ENCODE peak calls at places on chromosomes 11 and 22, in seven cellular contexts. A is A549, M is SJSA1, U is NT2/D1, W is HFF-Myc, K is dorsolateral prefrontal cortex, P is ovary. V is an unnamed sample.

GRCh38 chr22:25085930-25086901 is 113.4 kb upstream of the CRYBB3 start:
- DNase-seq in A (peak), K (no peak), M (no peak), W (no peak), U (no peak), P (peak), V (peak)

GRCh38 chr11:128324531-128325141 is 262.7 kb downstream of the ETS1 start:
- DNase-seq in A (no peak), P (no peak), U (no peak), M (no peak), W (no peak), K (no peak), V (peak)

GRCh38 chr11:130827697-130828377 is 88.4 kb downstream of the SNX19 start:
- DNase-seq in K (no peak), P (peak), W (peak), U (peak), A (peak), M (peak), V (no peak)

GRCh38 chr11:19110290-19110689 is 6.7 kb upstream of the ZDHHC13 start:
- DNase-seq in U (no peak), K (no peak), W (no peak), A (no peak), P (no peak), M (no peak), V (no peak)

GRCh38 chr11:8872017-8872416 is 39.0 kb upstream of the AKIP1 start:
- DNase-seq in W (no peak), U (no peak), P (peak), K (no peak), M (no peak), A (no peak), V (no peak)

GRCh38 chr11:8810331-8811301 is 100.4 kb upstream of the AKIP1 start:
- DNase-seq in A (no peak), K (peak), M (peak), U (no peak), P (peak), W (no peak), V (no peak)

GRCh38 chr11:124394408-124394807 is 4.4 kb downstream of the OR8B3 start:
- DNase-seq in U (no peak), M (no peak), A (peak), W (no peak), P (no peak), K (no peak), V (no peak)

GRCh38 chr22:28736296-28737155 is 5.1 kb downstream of the CHEK2 start:
- DNase-seq in A (no peak), W (no peak), P (no peak), K (no peak), U (peak), M (no peak), V (no peak)

GRCh38 chr22:29037340-29037932 is 24.2 kb downstream of the C22orf31 start:
- DNase-seq in U (no peak), K (no peak), W (no peak), M (no peak), A (no peak), P (no peak), V (no peak)

GRCh38 chr11:117199061-117199915 is at the start of gene TAGLN:
- DNase-seq in M (peak), W (no peak), K (no peak), P (peak), U (peak), A (peak), V (no peak)

DNA sequence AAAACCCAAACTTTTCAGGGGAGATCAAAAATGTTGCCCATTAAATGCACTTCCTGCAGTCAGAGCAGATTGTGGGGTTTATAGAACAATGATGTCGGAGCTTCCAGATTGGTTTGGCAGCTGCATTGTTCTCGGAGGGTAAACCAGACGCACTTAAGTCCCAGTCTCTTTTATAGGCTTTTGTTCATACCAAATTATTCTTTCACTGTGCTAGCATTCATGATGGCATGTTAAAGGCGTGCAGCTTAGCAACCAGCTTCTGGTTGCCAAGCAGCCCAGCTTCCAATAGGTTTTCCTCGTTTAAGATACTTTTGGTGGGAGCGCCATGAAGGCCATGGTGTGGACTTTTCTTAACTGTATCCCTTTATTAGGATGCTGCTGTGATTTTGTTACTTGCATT is 40.9 kb downstream of the ZC3H12C start:
- DNase-seq in U (no peak), M (no peak), W (no peak), A (no peak), K (no peak), P (no peak), V (no peak)
- H3K4me3 ChIP-seq in U (no peak), M (no peak), W (no peak), A (no peak), K (no peak), P (no peak), V (no peak)

DNA sequence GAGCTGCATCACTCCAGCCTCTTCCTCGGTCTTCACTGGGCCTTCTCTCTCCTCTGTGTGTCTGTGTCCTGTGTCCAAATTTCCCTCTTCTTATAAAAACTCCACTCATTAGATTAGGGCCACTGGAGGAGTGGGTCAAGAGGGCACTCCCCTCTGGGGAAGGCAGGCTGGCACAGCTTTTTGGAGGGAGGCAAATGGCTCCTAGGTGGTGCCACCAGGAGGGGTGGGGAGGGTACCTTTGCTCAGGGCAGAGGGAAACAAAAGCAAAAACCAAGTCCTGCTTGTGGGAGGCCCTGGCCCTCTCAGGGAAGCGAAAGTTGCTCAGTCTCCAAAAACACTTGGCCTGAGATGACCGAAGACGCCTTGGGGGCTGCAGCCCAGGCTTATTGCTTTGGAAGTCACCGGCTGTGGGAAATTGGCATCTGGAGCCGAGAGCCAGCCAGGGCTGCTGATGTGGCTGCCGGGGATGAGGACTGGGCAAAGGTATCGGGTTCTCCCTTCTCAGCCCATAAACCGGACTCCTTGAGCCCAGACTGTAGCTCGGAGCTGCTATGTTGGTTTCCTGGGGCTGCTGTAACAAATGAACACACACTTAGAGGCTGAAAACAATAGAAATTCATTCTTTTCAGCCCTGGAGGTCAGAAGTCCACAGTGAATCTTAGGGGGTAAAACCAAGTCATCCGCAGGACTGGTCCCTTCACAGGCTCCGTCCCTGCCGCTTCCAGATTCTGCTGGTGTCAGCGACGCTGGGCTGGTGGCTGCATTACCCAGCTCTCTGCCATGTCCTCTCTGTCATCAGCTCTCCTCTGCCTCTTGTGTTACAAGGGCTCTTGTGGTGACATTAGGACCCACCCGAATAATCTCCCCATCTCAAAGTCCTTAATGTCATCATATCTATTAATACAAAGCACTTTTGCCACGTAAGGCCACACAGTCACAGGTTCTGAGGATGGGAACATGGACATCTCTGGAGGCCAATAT is 48.0 kb upstream of the ANO1 start:
- DNase-seq in W (no peak), K (no peak), P (no peak), A (no peak), M (no peak), U (no peak), V (no peak)
- H3K4me3 ChIP-seq in W (no peak), K (no peak), P (no peak), A (no peak), M (no peak), U (no peak), V (no peak)

GRCh38 chr11:72585762-72586590 is 88.2 kb downstream of the PDE2A start:
- DNase-seq in M (peak), A (peak), K (peak), P (peak), U (peak), W (peak), V (peak)

GRCh38 chr11:72584933-72585597 is 89.2 kb downstream of the PDE2A start:
- DNase-seq in U (no peak), W (no peak), K (no peak), A (no peak), M (no peak), P (no peak), V (no peak)

GRCh38 chr11:72583616-72584292 is 90.5 kb downstream of the PDE2A start:
- DNase-seq in U (no peak), P (peak), M (no peak), A (no peak), K (no peak), W (no peak), V (no peak)

GRCh38 chr11:72583177-72583553 is 91.1 kb downstream of the PDE2A start:
- DNase-seq in K (no peak), W (no peak), P (peak), M (no peak), A (no peak), U (no peak), V (no peak)

DNA sequence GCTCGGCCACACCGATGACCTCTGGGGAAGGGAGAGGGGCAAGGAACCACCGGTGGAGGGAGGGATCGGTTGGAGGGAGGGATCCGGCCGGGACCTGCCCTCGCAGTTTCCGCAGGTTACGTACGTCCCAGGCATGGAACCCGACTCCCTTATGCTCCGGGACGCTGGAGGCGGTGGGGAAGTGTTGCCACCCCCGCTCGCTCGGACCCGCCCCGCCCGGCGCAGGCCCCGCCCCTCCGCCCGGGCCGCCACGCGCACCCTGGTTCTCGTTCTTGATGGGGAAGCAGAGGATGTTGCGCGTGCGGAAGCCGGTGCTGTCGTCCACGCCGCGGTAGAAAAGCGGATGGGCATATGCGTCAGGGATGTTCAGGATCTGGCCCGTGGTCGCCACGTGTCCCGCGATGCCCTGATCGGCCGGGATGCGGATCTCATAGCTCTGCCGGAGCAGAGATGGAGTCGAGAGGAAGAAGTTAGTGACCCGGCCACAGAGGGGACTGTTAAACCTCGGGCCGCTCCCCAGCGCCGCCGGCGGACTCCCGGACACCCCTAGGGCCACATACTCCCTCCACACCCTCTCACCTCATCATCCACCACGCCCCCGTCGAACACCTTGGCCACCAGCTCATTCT is 89.8 kb downstream of the PDE2A start:
- DNase-seq in W (no peak), K (no peak), P (peak), A (no peak), U (no peak), M (no peak), V (peak)
- H3K4me3 ChIP-seq in W (peak), K (no peak), P (no peak), A (no peak), U (no peak), M (no peak), V (peak)

GRCh38 chr22:30542811-30543188 is 3.7 kb downstream of the SEC14L6 start:
- DNase-seq in A (no peak), U (no peak), W (no peak), P (no peak), K (no peak), M (no peak), V (no peak)
- H3K4me3 ChIP-seq in A (no peak), U (peak), W (no peak), P (peak), K (peak), M (no peak), V (no peak)

GRCh38 chr22:35684270-35684700 is 33.4 kb upstream of the APOL5 start:
- DNase-seq in A (peak), P (no peak), K (no peak), W (no peak), M (no peak), U (no peak), V (no peak)
- H3K4me3 ChIP-seq in A (no peak), P (no peak), K (no peak), W (no peak), M (no peak), U (no peak), V (no peak)

DNA sequence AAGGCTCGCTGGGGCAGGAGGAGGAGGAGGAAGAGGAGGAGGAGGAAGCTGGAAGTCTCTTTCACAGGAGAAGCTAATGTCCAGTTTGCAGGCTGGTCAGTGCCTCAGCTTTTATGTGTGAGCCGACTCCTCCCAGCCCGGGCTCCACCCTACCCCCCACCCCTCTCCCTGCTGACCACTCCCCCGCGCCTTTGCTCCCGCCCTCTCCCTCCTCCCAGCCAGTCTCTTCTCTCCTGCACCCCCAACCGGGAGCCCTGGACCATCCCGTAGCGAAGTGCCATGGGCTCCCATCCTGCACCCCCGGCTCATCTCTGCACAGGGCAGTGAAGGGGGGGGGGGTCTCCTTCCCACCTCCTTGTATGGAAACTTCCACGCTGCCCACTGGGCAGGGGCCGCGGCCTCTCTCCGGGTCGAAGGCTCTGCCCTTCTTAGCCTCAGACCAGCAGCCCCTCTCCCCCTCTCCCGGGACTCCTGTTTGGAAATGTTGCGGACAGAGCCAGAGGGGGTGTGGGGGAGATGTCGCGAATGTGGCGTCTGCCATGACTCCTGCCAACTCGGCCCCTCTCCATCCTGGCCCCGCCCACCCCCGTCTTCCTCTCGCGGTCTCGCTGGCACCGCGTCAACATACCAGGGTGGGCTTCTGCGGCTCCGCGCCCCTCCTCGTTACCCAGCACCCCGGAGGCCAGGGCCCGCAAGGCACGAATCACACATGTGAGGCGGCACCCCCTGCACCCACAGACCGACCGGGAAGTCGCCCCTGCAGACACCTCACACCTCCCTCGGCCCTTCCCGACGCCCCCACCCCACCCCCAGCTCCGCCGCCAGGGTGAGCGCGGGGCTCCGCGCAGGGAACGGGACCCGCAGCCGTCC is 1.8 kb downstream of the IGF2 start:
- DNase-seq in U (no peak), W (no peak), P (peak), K (no peak), A (peak), M (peak), V (no peak)
- H3K4me3 ChIP-seq in U (peak), W (no peak), P (peak), K (peak), A (peak), M (peak), V (no peak)

GRCh38 chr11:104624021-104624420 is 274.2 kb downstream of the CASP12 start:
- DNase-seq in P (no peak), K (no peak), U (peak), A (no peak), W (no peak), M (no peak), V (no peak)
- H3K4me3 ChIP-seq in P (no peak), K (no peak), U (no peak), A (no peak), W (no peak), M (no peak), V (no peak)